ENCODE peak calls at places on chromosomes 12 and 14, in ten cellular contexts. One of them, this sample, is unnamed.
A peak's percentile ranks its signal among the peaks of the same experiment; 100 is the strongest.

GRCh38 chr12:3252416-3252815 is 175.2 kb downstream of the TSPAN9 start:
- DNase-seq in NCI-H1105: no peak
- DNase-seq in lung microvascular endothelial cell: no peak
- DNase-seq in CD8-positive, alpha-beta memory T cell: no peak
- DNase-seq in hippocampal formation: peak; percentile 33
- DNase-seq in NCI-H1436: no peak
- DNase-seq in Caki2: no peak
- DNase-seq in mammary epithelial cell: no peak
- DNase-seq in neural crest cell: no peak
- DNase-seq in stimulated activated CD4-positive, alpha-beta T cell treated with anti-CD3 and anti-CD28 coated beads, Interleukin-4, amount 100 ng/mL, for 1 hour: no peak
- DNase-seq in this sample: no peak

GRCh38 chr14:33465952-33466700 is 484.7 kb downstream of the EGLN3 start:
- DNase-seq in lung microvascular endothelial cell: no peak
- DNase-seq in hippocampal formation: no peak
- DNase-seq in Caki2: no peak
- DNase-seq in mammary epithelial cell: peak; percentile 49
- DNase-seq in CD8-positive, alpha-beta memory T cell: no peak
- DNase-seq in NCI-H1436: no peak
- DNase-seq in stimulated activated CD4-positive, alpha-beta T cell treated with anti-CD3 and anti-CD28 coated beads, Interleukin-4, amount 100 ng/mL, for 1 hour: no peak
- DNase-seq in neural crest cell: no peak
- DNase-seq in NCI-H1105: no peak
- DNase-seq in this sample: no peak

GRCh38 chr14:65225299-65226159 is 123.2 kb upstream of the MAX start:
- DNase-seq in mammary epithelial cell: no peak
- DNase-seq in neural crest cell: no peak
- DNase-seq in Caki2: peak; percentile 41
- DNase-seq in hippocampal formation: peak; percentile 31
- DNase-seq in CD8-positive, alpha-beta memory T cell: no peak
- DNase-seq in stimulated activated CD4-positive, alpha-beta T cell treated with anti-CD3 and anti-CD28 coated beads, Interleukin-4, amount 100 ng/mL, for 1 hour: no peak
- DNase-seq in NCI-H1436: no peak
- DNase-seq in lung microvascular endothelial cell: no peak
- DNase-seq in NCI-H1105: no peak
- DNase-seq in this sample: no peak

GRCh38 chr14:56482306-56482705 is 97.3 kb upstream of the TMEM260 start:
- DNase-seq in lung microvascular endothelial cell: peak; percentile 25
- DNase-seq in NCI-H1105: no peak
- DNase-seq in neural crest cell: peak; percentile 16
- DNase-seq in CD8-positive, alpha-beta memory T cell: no peak
- DNase-seq in stimulated activated CD4-positive, alpha-beta T cell treated with anti-CD3 and anti-CD28 coated beads, Interleukin-4, amount 100 ng/mL, for 1 hour: no peak
- DNase-seq in mammary epithelial cell: no peak
- DNase-seq in NCI-H1436: peak; percentile 20
- DNase-seq in hippocampal formation: no peak
- DNase-seq in Caki2: peak; percentile 40
- DNase-seq in this sample: no peak

GRCh38 chr14:22226381-22226780 is 362.6 kb downstream of the DAD1 start:
- DNase-seq in Caki2: no peak
- DNase-seq in NCI-H1436: no peak
- DNase-seq in hippocampal formation: no peak
- DNase-seq in NCI-H1105: no peak
- DNase-seq in stimulated activated CD4-positive, alpha-beta T cell treated with anti-CD3 and anti-CD28 coated beads, Interleukin-4, amount 100 ng/mL, for 1 hour: no peak
- DNase-seq in mammary epithelial cell: peak; percentile 35
- DNase-seq in CD8-positive, alpha-beta memory T cell: peak; percentile 39
- DNase-seq in lung microvascular endothelial cell: no peak
- DNase-seq in neural crest cell: no peak
- DNase-seq in this sample: no peak

GRCh38 chr14:89921896-89922548 is 32.5 kb downstream of the EFCAB11 start:
- DNase-seq in Caki2: peak; percentile 27
- DNase-seq in stimulated activated CD4-positive, alpha-beta T cell treated with anti-CD3 and anti-CD28 coated beads, Interleukin-4, amount 100 ng/mL, for 1 hour: no peak
- DNase-seq in CD8-positive, alpha-beta memory T cell: no peak
- DNase-seq in NCI-H1105: no peak
- DNase-seq in lung microvascular endothelial cell: peak; percentile 84
- DNase-seq in mammary epithelial cell: peak; percentile 86
- DNase-seq in neural crest cell: no peak
- DNase-seq in hippocampal formation: no peak
- DNase-seq in NCI-H1436: no peak
- DNase-seq in this sample: no peak

GRCh38 chr14:67514203-67514607 is 18.9 kb upstream of the PLEKHH1 start:
- DNase-seq in Caki2: no peak
- DNase-seq in mammary epithelial cell: no peak
- DNase-seq in NCI-H1105: peak; percentile 33
- DNase-seq in CD8-positive, alpha-beta memory T cell: no peak
- DNase-seq in stimulated activated CD4-positive, alpha-beta T cell treated with anti-CD3 and anti-CD28 coated beads, Interleukin-4, amount 100 ng/mL, for 1 hour: no peak
- DNase-seq in lung microvascular endothelial cell: no peak
- DNase-seq in neural crest cell: no peak
- DNase-seq in NCI-H1436: no peak
- DNase-seq in hippocampal formation: no peak
- DNase-seq in this sample: no peak

GRCh38 chr12:29241821-29242591 is 92.9 kb downstream of the FAR2 start:
- DNase-seq in lung microvascular endothelial cell: peak; percentile 93
- DNase-seq in CD8-positive, alpha-beta memory T cell: no peak
- DNase-seq in stimulated activated CD4-positive, alpha-beta T cell treated with anti-CD3 and anti-CD28 coated beads, Interleukin-4, amount 100 ng/mL, for 1 hour: no peak
- DNase-seq in mammary epithelial cell: peak; percentile 90
- DNase-seq in neural crest cell: no peak
- DNase-seq in NCI-H1105: no peak
- DNase-seq in Caki2: peak; percentile 22
- DNase-seq in NCI-H1436: no peak
- DNase-seq in hippocampal formation: peak; percentile 11
- DNase-seq in this sample: no peak